ENCODE peak calls at places on chromosomes 4 and X, in five cellular contexts. K, P, L, I and E are unnamed samples.

GRCh38 chr4:88814043-88814617 is 116.5 kb upstream of the NAP1L5 start:
- DNase-seq in K (no peak), P (no peak), L (no peak), I (peak; percentile 28), E (no peak)

GRCh38 chr4:76028242-76028859 is 5.1 kb upstream of the CXCL10 start:
- DNase-seq in K (no peak), P (no peak), L (no peak), I (no peak), E (no peak)

GRCh38 chrX:138723301-138723700 is 11.8 kb upstream of the FGF13 start:
- DNase-seq in K (no peak), P (no peak), L (no peak), I (no peak), E (no peak)

GRCh38 chr4:20616313-20616712 is 83.9 kb upstream of the PACRGL start:
- DNase-seq in K (no peak), P (no peak), L (no peak), I (no peak), E (no peak)

GRCh38 chr4:79650217-79650616 is 242.2 kb upstream of the GK2 start:
- DNase-seq in K (no peak), P (no peak), L (no peak), I (no peak), E (no peak)

GRCh38 chr4:103692615-103693014 is 27.2 kb downstream of the TACR3 start:
- DNase-seq in K (no peak), P (no peak), L (no peak), I (no peak), E (no peak)

GRCh38 chr4:151581575-151581974 is 172.6 kb downstream of the FHIP1A start:
- DNase-seq in K (no peak), P (no peak), L (no peak), I (no peak), E (no peak)

GRCh38 chr4:84089652-84090437 is 409.2 kb downstream of the NKX6-1 start:
- DNase-seq in K (no peak), P (no peak), L (no peak), I (no peak), E (no peak)

GRCh38 chr4:138037716-138038115 is 204.4 kb downstream of the SLC7A11 start:
- DNase-seq in K (no peak), P (no peak), L (no peak), I (no peak), E (no peak)

GRCh38 chr4:89665662-89666061 is 171.3 kb downstream of the SNCA start:
- DNase-seq in K (no peak), P (no peak), L (no peak), I (no peak), E (no peak)

GRCh38 chrX:91039777-91040176 is 394.9 kb upstream of the PABPC5 start:
- DNase-seq in K (no peak), P (no peak), L (no peak), I (no peak), E (no peak)

GRCh38 chr4:177554966-177555574 is 112.8 kb upstream of the AGA start:
- DNase-seq in K (no peak), P (no peak), L (no peak), I (no peak), E (no peak)

GRCh38 chr4:160514126-160514525 is 1411.2 kb downstream of the RAPGEF2 start:
- DNase-seq in K (no peak), P (no peak), L (no peak), I (no peak), E (no peak)

GRCh38 chr4:153530996-153531375 is 64.8 kb downstream of the TMEM131L start:
- DNase-seq in K (no peak), P (no peak), L (no peak), I (no peak), E (no peak)
- TF ChIP-seq CTCF in K (no peak), P (no peak), L (no peak), I (no peak), E (no peak)

GRCh38 chr4:17546678-17547077 is 30.3 kb upstream of the LAP3 start:
- DNase-seq in K (no peak), P (no peak), L (no peak), I (no peak), E (no peak)
- H3K4me3 ChIP-seq in K (no peak overlapping the region), P (no peak overlapping the region), L (no peak overlapping the region), I (no peak overlapping the region), E (no peak overlapping the region)

GRCh38 chr4:31045724-31046318 is 325.7 kb downstream of the PCDH7 start:
- DNase-seq in K (no peak), P (no peak), L (no peak), I (no peak), E (no peak)
- TF ChIP-seq CTCF in K (peak; percentile 38), P (no peak), L (no peak), I (no peak), E (no peak)

GRCh38 chr4:182729527-182729926 is 187.7 kb downstream of the DCTD start:
- DNase-seq in K (no peak), P (no peak), L (no peak), I (no peak), E (no peak)

GRCh38 chr4:182736207-182736606 is 181.0 kb downstream of the DCTD start:
- DNase-seq in K (no peak), P (no peak), L (no peak), I (no peak), E (no peak)

GRCh38 chr4:182730791-182731190 is 186.4 kb downstream of the DCTD start:
- DNase-seq in K (no peak), P (no peak), L (no peak), I (no peak), E (no peak)
- H3K4me3 ChIP-seq in K (no peak overlapping the region), P (no peak overlapping the region), L (no peak overlapping the region), I (no peak overlapping the region), E (no peak overlapping the region)

GRCh38 chr4:26369132-26370036 is 48.6 kb downstream of the RBPJ start:
- DNase-seq in K (no peak), P (no peak), L (no peak), I (no peak), E (no peak)

GRCh38 chr4:26362745-26363439 is 42.1 kb downstream of the RBPJ start:
- DNase-seq in K (no peak), P (no peak), L (no peak), I (no peak), E (no peak)

GRCh38 chr4:26368685-26369084 is 47.9 kb downstream of the RBPJ start:
- DNase-seq in K (no peak), P (no peak), L (no peak), I (no peak), E (no peak)

GRCh38 chr4:26361287-26361686 is 40.5 kb downstream of the RBPJ start:
- DNase-seq in K (no peak), P (no peak), L (no peak), I (no peak), E (no peak)

DNA sequence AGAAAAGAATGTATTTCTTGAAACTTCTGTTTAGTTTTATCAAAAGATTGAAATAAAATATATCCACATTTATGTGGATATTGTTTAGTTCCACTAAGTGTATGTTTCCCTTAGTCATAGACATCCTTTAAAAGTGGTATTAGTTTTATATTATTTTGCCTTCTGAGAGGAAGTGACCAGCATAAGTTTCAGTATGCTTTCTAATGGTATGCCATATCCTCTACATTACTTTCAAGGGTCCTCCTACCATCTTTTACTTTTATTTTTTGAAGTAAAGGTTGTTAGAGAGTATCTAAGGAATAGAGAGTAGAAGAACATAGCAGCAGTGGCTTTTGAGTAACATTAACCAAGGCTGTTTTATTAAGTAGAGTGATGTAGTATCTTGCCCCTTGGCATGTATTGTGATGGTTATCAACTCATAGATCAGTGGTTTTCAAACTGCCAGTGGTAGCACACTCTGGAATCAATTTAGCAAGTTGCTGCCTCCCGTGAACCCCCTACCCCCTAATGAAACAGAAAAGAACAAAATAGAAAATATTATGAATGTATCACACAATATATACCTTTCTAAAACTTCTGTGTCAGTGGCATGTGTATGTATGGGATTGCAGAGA is 44.8 kb downstream of the RBPJ start:
- DNase-seq in K (no peak), P (no peak), L (no peak), I (no peak), E (no peak)
- TF ChIP-seq CTCF in K (no peak), P (no peak), L (no peak), I (no peak), E (no peak)

DNA sequence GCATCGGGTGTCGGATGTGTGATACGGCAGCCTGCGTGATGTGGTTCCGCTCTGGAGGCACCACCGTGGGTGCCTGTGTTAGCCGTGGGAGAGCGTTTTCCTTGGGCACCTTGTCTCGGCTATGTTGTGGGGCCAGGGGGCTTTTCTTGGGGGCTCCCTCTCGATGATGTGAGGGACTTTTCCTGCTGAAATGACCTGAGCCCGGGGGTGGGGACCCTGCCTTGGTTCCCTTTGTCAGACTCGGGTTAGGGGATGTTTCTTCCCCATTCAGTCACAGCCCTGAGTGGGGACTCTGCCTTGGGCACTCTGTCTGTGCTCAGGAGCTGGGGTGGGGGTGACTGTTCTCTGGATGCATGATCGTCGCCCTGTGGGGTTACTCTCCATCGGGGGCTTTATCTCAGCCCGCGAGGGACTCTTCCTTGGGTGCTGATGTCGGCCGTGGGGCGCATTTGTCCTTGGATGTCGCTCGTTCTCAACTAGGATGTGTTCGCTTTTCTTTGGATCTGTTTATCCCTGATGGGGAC is 26.7 kb downstream of the CT45A3 start:
- DNase-seq in K (no peak), P (no peak), L (no peak), I (no peak), E (no peak)
- H3K4me3 ChIP-seq in K (no peak overlapping the region), P (no peak overlapping the region), L (no peak overlapping the region), I (no peak overlapping the region), E (no peak overlapping the region)

GRCh38 chrX:46737041-46737440 is 21.9 kb downstream of the SLC9A7 start:
- DNase-seq in K (no peak), P (no peak), L (no peak), I (no peak), E (no peak)

GRCh38 chrX:46733226-46733625 is 25.7 kb downstream of the SLC9A7 start:
- DNase-seq in K (no peak), P (no peak), L (no peak), I (no peak), E (no peak)

GRCh38 chrX:46737462-46737861 is 21.5 kb downstream of the SLC9A7 start:
- DNase-seq in K (no peak), P (no peak), L (no peak), I (no peak), E (no peak)

GRCh38 chrX:46739736-46740135 is 19.2 kb downstream of the SLC9A7 start:
- DNase-seq in K (no peak), P (no peak), L (no peak), I (no peak), E (no peak)

DNA sequence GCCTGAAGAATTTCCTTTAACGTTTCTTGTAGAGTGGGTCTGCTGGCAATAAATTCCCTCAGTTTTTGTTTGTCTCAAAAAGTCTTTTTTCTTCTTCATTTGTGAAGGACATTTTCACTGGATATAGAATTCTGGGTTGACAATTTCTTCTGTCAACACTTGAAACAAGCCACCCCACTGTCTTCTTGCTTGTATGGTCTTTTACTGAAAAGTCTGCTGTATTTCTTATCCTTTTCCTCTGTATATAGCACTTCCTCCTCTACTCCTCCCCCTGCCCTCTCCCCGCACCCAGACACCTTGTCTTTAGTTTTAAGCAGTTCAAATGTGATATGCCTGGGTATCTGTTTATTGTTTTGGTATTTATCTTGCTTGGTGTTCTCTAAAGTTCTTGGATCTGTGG is 23.3 kb downstream of the SLC9A7 start:
- DNase-seq in K (no peak), P (no peak), L (no peak), I (no peak), E (no peak)
- TF ChIP-seq CTCF in K (no peak), P (no peak), L (no peak), I (no peak), E (no peak)